ENCODE peak calls at places on chromosomes 4 and X, in four cellular contexts. N is anterior cingulate cortex, W is sigmoid colon, K is Panc1. H is an unnamed sample.

GRCh38 chr4:184355111-184355604 is 119.2 kb downstream of the IRF2 start:
- DNase-seq in N (no peak), W (no peak), K (no peak), H (peak; percentile 7)

GRCh38 chrX:104112326-104112951 is at the start of gene ZCCHC18:
- DNase-seq in N (peak; percentile 40), W (peak; percentile 78), K (no peak), H (no peak)

GRCh38 chr4:134634301-134634700 is 432.7 kb upstream of the PABPC4L start:
- DNase-seq in N (no peak), W (no peak), K (no peak), H (no peak)

GRCh38 chrX:129040124-129040523 is 483.2 kb downstream of the SMARCA1 start:
- DNase-seq in N (no peak), W (no peak), K (no peak), H (no peak)

GRCh38 chrX:17377795-17378194 is 2.8 kb downstream of the NHS start:
- DNase-seq in N (no peak), W (no peak), K (no peak), H (no peak)

GRCh38 chrX:87663421-87663820 is 145.8 kb downstream of the KLHL4 start:
- DNase-seq in N (no peak), W (no peak), K (no peak), H (no peak)

GRCh38 chr4:165872443-165873297 is at the start of gene TLL1:
- DNase-seq in N (peak; percentile 17), W (no peak), K (no peak), H (no peak)

GRCh38 chr4:81606796-81607550 is 135.3 kb upstream of the RASGEF1B start:
- DNase-seq in N (no peak), W (no peak), K (no peak), H (no peak)

GRCh38 chr4:13244342-13244905 is 239.7 kb downstream of the RAB28 start:
- DNase-seq in N (no peak), W (no peak), K (no peak), H (no peak)

GRCh38 chr4:113958766-113959540 is 20.5 kb downstream of the ARSJ start:
- DNase-seq in N (no peak), W (no peak), K (peak; percentile 97), H (peak; percentile 90)

GRCh38 chr4:25051534-25051933 is 20.8 kb upstream of the LGI2 start:
- DNase-seq in N (no peak), W (no peak), K (no peak), H (no peak)

GRCh38 chr4:2263701-2264321 is 1.9 kb upstream of the MXD4 start:
- DNase-seq in N (no peak), W (peak; percentile 64), K (no peak), H (no peak)

GRCh38 chr4:177696438-177696966 is 254.3 kb upstream of the AGA start:
- DNase-seq in N (no peak), W (no peak), K (no peak), H (no peak)

GRCh38 chr4:89305028-89305427 is 2.6 kb downstream of the GPRIN3 start:
- DNase-seq in N (no peak), W (no peak), K (no peak), H (no peak)

GRCh38 chr4:120232050-120232449 is 165.4 kb upstream of the MAD2L1 start:
- DNase-seq in N (no peak), W (no peak), K (no peak), H (no peak)